ENCODE peak calls at places on chromosomes 3 and 15, in seven cellular contexts. G is transverse colon; S is body of pancreas; F is CD4-positive, alpha-beta memory T cell; K is colonic mucosa; A is lower lobe of right lung; L is bronchial epithelial cell. C is an unnamed sample.

GRCh38 chr3:156433910-156434309 is 121.0 kb downstream of the SSR3 start:
- DNase-seq in G (no peak), S (no peak), F (no peak), K (no peak), A (no peak), L (peak; percentile 17), C (no peak)

GRCh38 chr3:50671331-50671730 is 3.4 kb upstream of the DOCK3 start:
- DNase-seq in G (no peak), S (no peak), F (no peak), K (no peak), A (no peak), L (peak; percentile 55), C (no peak)

GRCh38 chr15:62208884-62209283 is 43.8 kb upstream of the C2CD4B start:
- DNase-seq in G (no peak), S (no peak), F (no peak), K (no peak), A (no peak), L (no peak), C (no peak)

GRCh38 chr15:100170280-100170654 is 171.5 kb downstream of the ADAMTS17 start:
- DNase-seq in G (no peak), S (no peak), F (no peak), K (no peak), A (no peak), L (no peak), C (no peak)

GRCh38 chr15:74468341-74469032 is 7.5 kb upstream of the UBL7 start:
- DNase-seq in G (no peak), S (no peak), F (no peak), K (no peak), A (no peak), L (no peak), C (no peak)

GRCh38 chr3:151197981-151198767 is 4.8 kb downstream of the GPR171 start:
- DNase-seq in G (no peak), S (no peak), F (no peak), K (no peak), A (no peak), L (no peak), C (peak; percentile 87)

GRCh38 chr15:49842331-49842730 is 221.5 kb downstream of the DTWD1 start:
- DNase-seq in G (no peak), S (no peak), F (no peak), K (no peak), A (no peak), L (no peak), C (peak; percentile 38)

GRCh38 chr3:97125902-97126499 is 311.6 kb downstream of the EPHA6 start:
- DNase-seq in G (no peak), S (no peak), F (no peak), K (no peak), A (no peak), L (no peak), C (no peak)

GRCh38 chr3:108089544-108089943 is 1.3 kb downstream of the CD47 start:
- DNase-seq in G (no peak), S (no peak), F (no peak), K (no peak), A (no peak), L (no peak), C (no peak)

GRCh38 chr3:105878061-105878460 is 9.2 kb upstream of the CBLB start:
- DNase-seq in G (no peak), S (no peak), F (no peak), K (no peak), A (no peak), L (no peak), C (no peak)

GRCh38 chr3:136576279-136577009 is 175.7 kb downstream of the STAG1 start:
- DNase-seq in G (no peak), S (no peak), F (no peak), K (no peak), A (no peak), L (no peak), C (peak; percentile 55)

GRCh38 chr3:68874551-68875348 is 57.6 kb downstream of the TAFA4 start:
- DNase-seq in G (no peak), S (no peak), F (no peak), K (no peak), A (no peak), L (no peak), C (no peak)

GRCh38 chr15:101641134-101641764 is 10.9 kb downstream of the TM2D3 start:
- DNase-seq in G (peak; percentile 84), S (peak; percentile 63), F (peak; percentile 78), K (peak; percentile 82), A (peak; percentile 75), L (peak; percentile 63), C (no peak)

GRCh38 chr15:36392666-36393266 is 186.7 kb upstream of the CDIN1 start:
- DNase-seq in G (no peak), S (no peak), F (no peak), K (no peak), A (no peak), L (peak; percentile 64), C (no peak)

GRCh38 chr3:182793663-182794454 is 555 bp downstream of the ATP11B start:
- DNase-seq in G (peak; percentile 56), S (peak; percentile 37), F (peak; percentile 60), K (peak; percentile 63), A (peak; percentile 61), L (peak; percentile 40), C (peak; percentile 40)

GRCh38 chr3:45435961-45436360 is 47.6 kb downstream of the LARS2 start:
- DNase-seq in G (no peak), S (no peak), F (no peak), K (no peak), A (no peak), L (peak; percentile 68), C (no peak)

GRCh38 chr15:58307313-58307961 is 124.4 kb upstream of the LIPC start:
- DNase-seq in G (no peak), S (no peak), F (no peak), K (no peak), A (no peak), L (peak; percentile 53), C (no peak)

GRCh38 chr3:89813500-89813899 is 706.1 kb downstream of the EPHA3 start:
- DNase-seq in G (no peak), S (no peak), F (no peak), K (no peak), A (no peak), L (no peak), C (no peak)

GRCh38 chr15:84834969-84835368 is 17.8 kb downstream of the ALPK3 start:
- DNase-seq in G (no peak), S (no peak), F (no peak), K (no peak), A (no peak), L (no peak), C (no peak)

GRCh38 chr3:45948409-45948808 is 5.1 kb downstream of the CXCR6 start:
- DNase-seq in G (no peak), S (no peak), F (no peak), K (no peak), A (no peak), L (no peak), C (no peak)

GRCh38 chr3:7574435-7574834 is 713.5 kb downstream of the GRM7 start:
- DNase-seq in G (no peak), S (no peak), F (no peak), K (no peak), A (no peak), L (no peak), C (no peak)

GRCh38 chr3:9253327-9253726 is 3.9 kb upstream of the SRGAP3 start:
- DNase-seq in G (no peak), S (no peak), F (no peak), K (no peak), A (no peak), L (peak; percentile 65), C (no peak)

GRCh38 chr15:74408815-74409214 is 24.9 kb downstream of the SEMA7A start:
- DNase-seq in G (no peak), S (no peak), F (no peak), K (no peak), A (no peak), L (no peak), C (no peak)

GRCh38 chr3:118818386-118818785 is 216.3 kb downstream of the IGSF11 start:
- DNase-seq in G (no peak), S (no peak), F (no peak), K (no peak), A (no peak), L (peak; percentile 38), C (no peak)

GRCh38 chr3:13025090-13025489 is 48.1 kb downstream of the IQSEC1 start:
- DNase-seq in G (no peak), S (peak; percentile 59), F (no peak), K (no peak), A (peak; percentile 56), L (peak; percentile 49), C (no peak)

GRCh38 chr15:70084461-70084860 is 13.3 kb downstream of the TLE3 start:
- DNase-seq in G (no peak), S (no peak), F (no peak), K (no peak), A (no peak), L (no peak), C (no peak)
- H3K36me3 ChIP-seq in G (peaks cover 17% of the 10 kb centered on the region), S (peaks cover 9% of the 10 kb centered on the region), F (peaks cover 26% of the 10 kb centered on the region), K (peaks cover 16% of the 10 kb centered on the region), A (peaks cover 92% of the 10 kb centered on the region), L (peaks cover 21% of the 10 kb centered on the region), C (peaks cover 9% of the 10 kb centered on the region)

DNA sequence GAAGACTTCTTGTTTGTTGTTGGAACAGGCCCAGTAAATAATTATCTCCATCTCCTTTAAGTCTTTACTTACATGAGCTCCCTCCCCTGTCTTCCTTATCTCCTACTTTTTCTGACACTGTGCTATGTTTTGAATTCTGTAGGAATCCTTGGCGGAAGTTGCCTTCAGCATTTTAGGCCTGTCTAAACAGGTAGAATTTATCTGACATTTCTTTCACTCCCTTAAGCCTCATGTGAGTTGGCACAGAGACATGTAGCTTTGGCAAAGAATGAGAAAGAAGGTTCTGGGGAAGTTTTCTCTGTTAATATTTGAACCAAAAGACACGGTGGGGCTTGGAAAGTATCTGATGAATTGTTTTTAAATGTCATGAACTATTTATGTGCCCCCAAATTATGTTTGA is 8.1 kb downstream of the MCTP2 start:
- DNase-seq in G (no peak), S (no peak), F (no peak), K (no peak), A (no peak), L (peak; percentile 90), C (no peak)
- H3K4me3 ChIP-seq in G (no peak overlapping the region), S (no peak overlapping the region), F (no peak overlapping the region), K (no peak overlapping the region), A (no peak overlapping the region), L (no peak overlapping the region), C (no peak overlapping the region)

DNA sequence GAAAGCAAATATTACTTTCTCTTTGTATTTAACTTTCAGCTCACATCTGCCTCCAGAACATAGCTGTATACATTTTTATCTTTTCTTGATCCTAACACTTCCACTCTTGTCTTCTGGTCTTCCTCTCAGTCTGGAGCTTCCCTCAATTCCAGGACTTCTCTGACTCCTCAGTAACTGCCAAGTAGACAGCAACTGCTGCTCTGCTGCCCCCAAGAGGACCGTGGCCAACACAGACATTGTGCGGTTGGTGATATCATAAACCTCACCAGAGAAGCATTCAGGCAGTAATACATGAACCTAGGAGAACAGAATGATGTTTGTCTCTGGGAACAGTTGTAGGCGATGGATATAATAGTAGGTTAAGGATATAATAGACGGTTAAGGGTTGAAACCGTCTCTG is 45.2 kb upstream of the FGF12 start:
- DNase-seq in G (no peak), S (no peak), F (no peak), K (no peak), A (no peak), L (peak; percentile 37), C (peak; percentile 56)
- H3K36me3 ChIP-seq in G (no peaks in the 10 kb centered on the region), S (no peaks in the 10 kb centered on the region), F (no peaks in the 10 kb centered on the region), K (no peaks in the 10 kb centered on the region), A (no peaks in the 10 kb centered on the region), L (no peaks in the 10 kb centered on the region), C (no peaks in the 10 kb centered on the region)

DNA sequence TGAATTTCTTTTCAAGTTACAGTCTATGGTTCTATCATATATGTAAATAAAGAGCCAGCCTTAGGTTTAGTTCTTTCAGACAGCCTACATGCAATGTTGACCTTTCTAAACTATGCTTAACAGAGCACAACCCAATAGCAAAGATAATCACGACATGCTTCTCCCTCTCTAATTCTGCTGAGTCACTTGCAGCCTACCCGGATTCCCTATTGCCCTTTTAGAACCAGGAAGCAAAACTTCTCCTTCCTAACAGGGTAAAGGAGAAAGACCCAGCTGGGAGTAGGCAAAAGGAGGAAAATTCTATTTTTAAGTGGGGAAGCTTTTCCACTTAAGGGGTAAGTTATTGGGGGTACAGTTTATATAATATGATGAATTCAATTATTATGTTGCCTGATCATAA is 79.3 kb downstream of the SLC7A14 start:
- DNase-seq in G (no peak), S (no peak), F (no peak), K (no peak), A (no peak), L (peak; percentile 52), C (no peak)
- H3K4me3 ChIP-seq in G (no peak overlapping the region), S (no peak overlapping the region), F (no peak overlapping the region), K (no peak overlapping the region), A (no peak overlapping the region), L (no peak overlapping the region), C (no peak overlapping the region)

C was measured in Caco-2.